ENCODE peak calls at places on chromosomes 3 and 15, in four cellular contexts. S is A549, Z is GM12878, J is K562. G is an unnamed sample.

GRCh38 chr3:58387650-58388546 is 45.7 kb downstream of the PDHB start:
- DNase-seq in S (no peak), Z (no peak), J (no peak), G (no peak)

GRCh38 chr3:42101048-42101447 is 9.9 kb downstream of the TRAK1 start:
- DNase-seq in S (peak; percentile 21), Z (no peak), J (no peak), G (peak; percentile 51)

GRCh38 chr3:13636874-13637273 is 87.9 kb downstream of the FBLN2 start:
- DNase-seq in S (no peak), Z (no peak), J (no peak), G (no peak)

GRCh38 chr3:65436580-65436979 is 602.1 kb downstream of the MAGI1 start:
- DNase-seq in S (peak; percentile 27), Z (no peak), J (no peak), G (peak; percentile 5)

GRCh38 chr3:106176734-106177133 is 307.9 kb upstream of the CBLB start:
- DNase-seq in S (no peak), Z (peak; percentile 88), J (no peak), G (no peak)

GRCh38 chr3:23840521-23840920 is 34.8 kb downstream of the UBE2E1 start:
- DNase-seq in S (no peak), Z (no peak), J (no peak), G (peak; percentile 76)

GRCh38 chr3:135987647-135988046 is 22.1 kb downstream of the PPP2R3A start:
- DNase-seq in S (no peak), Z (no peak), J (no peak), G (no peak)

GRCh38 chr3:5298453-5298852 is 110.9 kb downstream of the EDEM1 start:
- DNase-seq in S (no peak), Z (peak; percentile 69), J (no peak), G (no peak)

GRCh38 chr15:80210612-80211554 is 41.1 kb downstream of the CTXND1 start:
- DNase-seq in S (no peak), Z (no peak), J (no peak), G (no peak)

GRCh38 chr3:128011140-128011539 is 41.1 kb upstream of the SEC61A1 start:
- DNase-seq in S (peak; percentile 68), Z (no peak), J (peak; percentile 42), G (peak; percentile 29)

GRCh38 chr3:190825389-190826016 is 37.0 kb downstream of the GMNC start:
- DNase-seq in S (no peak), Z (no peak), J (no peak), G (no peak)

GRCh38 chr3:58214484-58215316 is 3.9 kb upstream of the DNASE1L3 start:
- DNase-seq in S (peak; percentile 31), Z (peak; percentile 96), J (no peak), G (no peak)

GRCh38 chr15:42679285-42680141 is 57.4 kb downstream of the CDAN1 start:
- DNase-seq in S (peak; percentile 5), Z (no peak), J (no peak), G (no peak)

GRCh38 chr15:74201656-74202420 is 749 bp downstream of the STRA6 start:
- DNase-seq in S (peak; percentile 28), Z (no peak), J (no peak), G (no peak)

GRCh38 chr3:58899953-58900298 is 149.9 kb downstream of the CFAP20DC start:
- DNase-seq in S (no peak), Z (peak; percentile 11), J (peak; percentile 4), G (no peak)

GRCh38 chr3:99678023-99678422 is 39.6 kb downstream of the COL8A1 start:
- DNase-seq in S (no peak), Z (no peak), J (no peak), G (no peak)

GRCh38 chr3:47954562-47954961 is 61.7 kb downstream of the MAP4 start:
- DNase-seq in S (no peak), Z (no peak), J (no peak), G (peak; percentile 97)

GRCh38 chr15:26391556-26392229 is 381.2 kb downstream of the GABRB3 start:
- DNase-seq in S (no peak), Z (no peak), J (no peak), G (no peak)

GRCh38 chr15:99452728-99453643 is 112.8 kb upstream of the MEF2A start:
- DNase-seq in S (no peak), Z (peak; percentile 60), J (no peak), G (peak; percentile 30)

GRCh38 chr3:129224984-129225393 is 24.4 kb upstream of the COPG1 start:
- DNase-seq in S (peak; percentile 86), Z (no peak), J (no peak), G (peak; percentile 92)

GRCh38 chr3:182565916-182566524 is 227.3 kb upstream of the ATP11B start:
- DNase-seq in S (no peak), Z (no peak), J (no peak), G (no peak)

GRCh38 chr15:56598991-56599390 is 134.1 kb upstream of the MNS1 start:
- DNase-seq in S (no peak), Z (no peak), J (no peak), G (no peak)

GRCh38 chr3:56796202-56796601 is 5.5 kb downstream of the ARHGEF3 start:
- DNase-seq in S (no peak), Z (no peak), J (no peak), G (no peak)

GRCh38 chr3:145094355-145094941 is 1066.5 kb downstream of the PLOD2 start:
- DNase-seq in S (peak; percentile 25), Z (no peak), J (no peak), G (no peak)

GRCh38 chr15:39145854-39146253 is 435.0 kb upstream of the THBS1 start:
- DNase-seq in S (no peak), Z (no peak), J (no peak), G (no peak)

GRCh38 chr3:56894912-56895431 is 93.2 kb upstream of the ARHGEF3 start:
- DNase-seq in S (no peak), Z (no peak), J (no peak), G (no peak)

GRCh38 chr15:39587910-39588530 is 7.1 kb downstream of the THBS1 start:
- DNase-seq in S (no peak), Z (no peak), J (no peak), G (no peak)

GRCh38 chr15:26690778-26691177 is 82.1 kb downstream of the GABRB3 start:
- DNase-seq in S (no peak), Z (no peak), J (no peak), G (no peak)

GRCh38 chr3:123290962-123291361 is 89.2 kb downstream of the SEC22A start:
- DNase-seq in S (no peak), Z (no peak), J (no peak), G (no peak)

DNA sequence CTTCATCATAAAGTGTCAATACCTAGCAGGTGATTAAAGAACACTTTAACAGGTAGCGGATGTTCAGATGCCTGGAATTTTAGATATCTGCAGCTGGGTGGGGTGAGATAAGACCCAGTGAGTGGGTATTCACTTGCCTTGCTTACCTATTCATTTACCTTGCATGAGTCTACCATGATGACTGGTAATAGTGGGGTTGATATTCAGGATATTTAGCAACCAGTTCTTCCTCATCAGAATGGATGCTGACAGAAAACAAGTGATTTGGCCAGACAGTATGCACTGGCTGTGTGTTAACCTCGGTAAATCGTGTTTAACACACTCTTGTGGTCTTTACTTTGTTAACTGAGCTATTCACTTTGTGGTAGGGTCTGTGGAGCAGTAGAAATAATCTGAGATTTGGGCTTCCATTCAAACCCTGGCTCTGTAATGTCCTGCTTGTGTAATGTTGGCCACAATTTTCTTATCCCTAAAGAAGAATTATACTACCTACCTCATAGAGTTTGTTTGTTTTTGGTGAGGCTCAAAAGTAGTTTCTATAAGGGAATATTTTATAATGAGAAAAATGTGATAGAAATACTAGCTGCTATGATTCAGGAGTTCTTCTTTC is 391.9 kb upstream of the TBL1XR1 start:
- DNase-seq in S (no peak), Z (no peak), J (no peak), G (no peak)
- TF ChIP-seq CHD4 in S (no peak), Z (no peak), J (no peak), G (no peak)

GRCh38 chr3:50637012-50637411 is 20.1 kb downstream of the MAPKAPK3 start:
- DNase-seq in S (no peak), Z (no peak), J (no peak), G (no peak)
- H3K4me1 ChIP-seq in S (no peaks in the 10 kb centered on the region), Z (peaks cover 4% of the 10 kb centered on the region), J (no peaks in the 10 kb centered on the region), G (no peaks in the 10 kb centered on the region)

GRCh38 chr3:38573606-38574005 is 75.9 kb downstream of the SCN5A start:
- DNase-seq in S (no peak), Z (no peak), J (no peak), G (no peak)

GRCh38 chr3:38576131-38577088 is 73.1 kb downstream of the SCN5A start:
- DNase-seq in S (no peak), Z (no peak), J (no peak), G (no peak)

GRCh38 chr3:38573111-38573510 is 76.4 kb downstream of the SCN5A start:
- DNase-seq in S (no peak), Z (no peak), J (no peak), G (no peak)

GRCh38 chr3:38575279-38575843 is 74.1 kb downstream of the SCN5A start:
- DNase-seq in S (no peak), Z (no peak), J (no peak), G (no peak)

DNA sequence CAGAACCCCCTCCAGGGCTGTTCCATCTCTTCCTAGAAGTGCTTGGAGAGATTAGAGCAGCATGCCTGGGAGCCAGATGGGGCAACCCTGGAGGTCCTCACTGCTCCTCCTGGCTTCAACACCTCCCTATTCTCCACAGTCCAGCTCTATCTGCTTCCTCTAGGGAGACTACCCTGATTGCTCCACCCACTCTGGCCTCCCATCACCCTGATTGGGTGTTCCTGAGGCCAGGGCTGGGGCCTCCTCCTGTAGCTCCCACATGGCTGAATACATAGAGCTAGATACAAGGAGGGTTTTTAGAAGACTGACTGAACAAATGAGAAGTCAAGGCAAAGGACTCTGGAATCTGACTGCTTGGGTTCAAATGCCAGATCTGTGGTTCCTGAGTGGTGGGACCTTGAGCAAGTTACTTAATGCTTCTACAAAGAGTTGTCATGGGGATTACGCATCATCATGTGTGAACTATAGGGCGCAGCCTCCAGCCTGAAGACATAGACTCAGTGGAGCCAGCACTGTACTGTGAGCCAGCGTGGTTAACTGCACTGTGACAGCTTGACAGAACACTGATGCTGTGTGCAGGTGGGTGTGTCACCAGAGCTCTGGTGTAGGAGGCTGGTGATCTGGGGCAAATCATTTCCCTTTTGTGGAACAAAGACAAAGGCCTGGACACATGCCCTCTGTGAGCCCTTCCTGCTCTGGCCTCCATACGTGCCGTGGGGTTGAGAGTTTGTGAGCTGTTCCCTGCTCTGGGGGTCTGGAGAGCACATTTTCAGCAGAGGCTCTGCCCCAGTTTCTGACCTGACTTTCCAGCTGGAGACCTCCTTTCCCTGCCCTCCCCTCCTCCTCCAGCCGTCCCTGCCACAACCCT is 74.8 kb downstream of the SCN5A start:
- DNase-seq in S (no peak), Z (no peak), J (no peak), G (no peak)
- TF ChIP-seq CHD4 in S (no peak), Z (no peak), J (no peak), G (no peak)

GRCh38 chr3:18712713-18713575 is 287.8 kb upstream of the SATB1 start:
- DNase-seq in S (no peak), Z (no peak), J (no peak), G (no peak)

GRCh38 chr3:18716101-18716500 is 291.0 kb upstream of the SATB1 start:
- DNase-seq in S (no peak), Z (no peak), J (no peak), G (no peak)

GRCh38 chr3:18716821-18717220 is 291.7 kb upstream of the SATB1 start:
- DNase-seq in S (no peak), Z (no peak), J (no peak), G (no peak)

GRCh38 chr3:18713576-18713951 is 288.4 kb upstream of the SATB1 start:
- DNase-seq in S (no peak), Z (no peak), J (no peak), G (no peak)

DNA sequence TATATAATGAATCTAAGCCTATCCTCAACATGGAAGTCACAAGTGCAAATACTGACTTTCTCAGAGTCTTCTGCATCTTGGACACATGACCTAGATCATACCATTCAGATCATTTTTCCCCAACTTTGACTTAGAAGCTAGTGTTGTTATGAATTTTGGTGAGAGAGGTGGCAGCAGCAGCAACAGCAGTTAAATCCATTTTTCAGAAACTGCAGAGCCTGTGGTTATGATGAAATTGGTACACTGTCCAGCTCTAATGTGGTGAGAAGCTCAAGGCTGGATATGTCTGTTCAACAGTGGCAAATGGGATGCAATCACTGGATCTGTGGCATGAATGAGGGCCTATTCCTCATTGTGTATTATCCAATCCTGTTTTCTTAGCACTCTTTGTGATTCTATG is 290.1 kb upstream of the SATB1 start:
- DNase-seq in S (no peak), Z (no peak), J (no peak), G (no peak)
- H3K4me1 ChIP-seq in S (no peaks in the 10 kb centered on the region), Z (no peaks in the 10 kb centered on the region), J (no peaks in the 10 kb centered on the region), G (no peaks in the 10 kb centered on the region)

G was measured in HepG2.